ENCODE peak calls at places on chromosomes 5 and 9, in four cellular contexts. C is fibroblast of gingiva, G is AG20443, J is AG08395. I is an unnamed sample.

GRCh38 chr5:168408561-168409321 is 77.5 kb upstream of the RARS1 start:
- DNase-seq in C (no peak), G (peak; percentile 40), J (no peak), I (no peak)

GRCh38 chr5:170312666-170313065 is 15.1 kb upstream of the LCP2 start:
- DNase-seq in C (no peak), G (no peak), J (no peak), I (no peak)

GRCh38 chr5:177606071-177607051 is 6.4 kb downstream of the B4GALT7 start:
- DNase-seq in C (no peak), G (no peak), J (no peak), I (no peak)

GRCh38 chr5:53766683-53767082 is 206.2 kb downstream of the NDUFS4 start:
- DNase-seq in C (no peak), G (no peak), J (no peak), I (no peak)

GRCh38 chr9:114501786-114502682 is 3.2 kb downstream of the WHRN start:
- DNase-seq in C (no peak), G (peak; percentile 39), J (peak; percentile 30), I (no peak)

GRCh38 chr5:103090791-103091190 is 29.1 kb downstream of the GIN1 start:
- DNase-seq in C (no peak), G (no peak), J (no peak), I (no peak)

GRCh38 chr5:124960266-124960665 is 213.8 kb upstream of the ZNF608 start:
- DNase-seq in C (no peak), G (no peak), J (no peak), I (no peak)

GRCh38 chr5:132387649-132388117 is 18.2 kb downstream of the SLC22A5 start:
- DNase-seq in C (peak; percentile 83), G (peak; percentile 90), J (peak; percentile 94), I (peak; percentile 78)

GRCh38 chr9:129011761-129012281 is 16.3 kb downstream of the SH3GLB2 start:
- DNase-seq in C (no peak), G (no peak), J (no peak), I (no peak)

GRCh38 chr9:95980262-95981125 is 105.0 kb downstream of the ERCC6L2 start:
- DNase-seq in C (peak; percentile 88), G (no peak), J (no peak), I (no peak)

GRCh38 chr5:148732692-148733091 is 78.4 kb upstream of the HTR4 start:
- DNase-seq in C (no peak), G (no peak), J (no peak), I (no peak)

GRCh38 chr5:111735829-111736228 is 21.2 kb downstream of the NREP start:
- DNase-seq in C (peak; percentile 84), G (peak; percentile 89), J (peak; percentile 84), I (no peak)

GRCh38 chr5:131794596-131794995 is 2.2 kb downstream of the FNIP1 start:
- DNase-seq in C (no peak), G (no peak), J (no peak), I (no peak)

GRCh38 chr5:35919191-35919590 is 19.2 kb downstream of the CAPSL start:
- DNase-seq in C (peak; percentile 95), G (peak; percentile 66), J (peak; percentile 85), I (no peak)

GRCh38 chr5:39323542-39323941 is 40.8 kb downstream of the C9 start:
- DNase-seq in C (no peak), G (no peak), J (no peak), I (no peak)

GRCh38 chr5:36861820-36862219 is 14.7 kb upstream of the NIPBL start:
- DNase-seq in C (no peak), G (no peak), J (no peak), I (no peak)

GRCh38 chr5:174413520-174414314 is 310.7 kb upstream of the MSX2 start:
- DNase-seq in C (no peak), G (peak; percentile 30), J (no peak), I (no peak)

I was measured in mucosa of gallbladder.